ENCODE peak calls at places on chromosome 3, in six cellular contexts. F, T, S, R, W and H are unnamed samples.
A peak's percentile ranks its signal among the peaks of the same experiment; 100 is the strongest.

GRCh38 chr3:81558106-81558505 is 203.3 kb downstream of the GBE1 start:
- DNase-seq in F (no peak), T (no peak), S (no peak), R (no peak), W (no peak), H (no peak)

GRCh38 chr3:49625971-49626640 is 48.0 kb upstream of the APEH start:
- DNase-seq in F (no peak), T (peak; percentile 73), S (no peak), R (no peak), W (no peak), H (no peak)

GRCh38 chr3:5058463-5058862 is 63.6 kb upstream of the ARL8B start:
- DNase-seq in F (no peak), T (no peak), S (no peak), R (no peak), W (no peak), H (no peak)

GRCh38 chr3:20222274-20222673 is 36.3 kb upstream of the SGO1 start:
- DNase-seq in F (no peak), T (no peak), S (no peak), R (no peak), W (no peak), H (no peak)

GRCh38 chr3:111568355-111568754 is 26.4 kb downstream of the CD96 start:
- DNase-seq in F (no peak), T (no peak), S (no peak), R (no peak), W (no peak), H (no peak)

GRCh38 chr3:190491533-190492054 is 22.3 kb upstream of the IL1RAP start:
- DNase-seq in F (peak; percentile 38), T (no peak), S (no peak), R (peak; percentile 19), W (no peak), H (no peak)

GRCh38 chr3:37945803-37946530 is 44.6 kb upstream of the VILL start:
- DNase-seq in F (peak; percentile 67), T (no peak), S (no peak), R (no peak), W (no peak), H (no peak)

GRCh38 chr3:44016818-44017217 is 224.9 kb upstream of the TOPAZ1 start:
- DNase-seq in F (no peak), T (no peak), S (no peak), R (no peak), W (no peak), H (no peak)

GRCh38 chr3:27721717-27722564 is at the start of gene EOMES:
- DNase-seq in F (peak; percentile 64), T (no peak), S (peak; percentile 81), R (peak; percentile 51), W (no peak), H (no peak)

GRCh38 chr3:161273589-161274218 is 52.6 kb downstream of the NMD3 start:
- DNase-seq in F (no peak), T (no peak), S (peak; percentile 35), R (peak; percentile 30), W (no peak), H (no peak)

GRCh38 chr3:108202834-108203233 is 19.4 kb downstream of the IFT57 start:
- DNase-seq in F (no peak), T (no peak), S (no peak), R (no peak), W (no peak), H (no peak)

GRCh38 chr3:99783009-99783573 is 34.6 kb upstream of the CMSS1 start:
- DNase-seq in F (no peak), T (no peak), S (no peak), R (no peak), W (no peak), H (no peak)

GRCh38 chr3:148089171-148089570 is 608.5 kb upstream of the AGTR1 start:
- DNase-seq in F (no peak), T (no peak), S (no peak), R (no peak), W (no peak), H (no peak)

GRCh38 chr3:30611613-30612421 is 5.4 kb downstream of the TGFBR2 start:
- DNase-seq in F (no peak), T (no peak), S (no peak), R (no peak), W (no peak), H (no peak)

GRCh38 chr3:8777978-8778267 is 8.5 kb upstream of the OXTR start:
- DNase-seq in F (no peak), T (no peak), S (no peak), R (no peak), W (no peak), H (no peak)

GRCh38 chr3:43389388-43390254 is 103.3 kb downstream of the SNRK start:
- DNase-seq in F (peak; percentile 75), T (no peak), S (peak; percentile 73), R (no peak), W (peak; percentile 57), H (peak; percentile 80)

GRCh38 chr3:24033818-24034217 is 88.7 kb downstream of the NR1D2 start:
- DNase-seq in F (no peak), T (no peak), S (no peak), R (no peak), W (no peak), H (no peak)

GRCh38 chr3:183148056-183148455 is 14.5 kb downstream of the LAMP3 start:
- DNase-seq in F (no peak), T (no peak), S (no peak), R (no peak), W (no peak), H (no peak)

GRCh38 chr3:134378384-134378783 is 4.1 kb upstream of the AMOTL2 start:
- DNase-seq in F (peak; percentile 61), T (no peak), S (peak; percentile 13), R (no peak), W (peak; percentile 73), H (peak; percentile 56)

GRCh38 chr3:67401911-67402310 is 252.5 kb downstream of the SUCLG2 start:
- DNase-seq in F (no peak), T (no peak), S (no peak), R (no peak), W (peak; percentile 70), H (peak; percentile 66)

GRCh38 chr3:78976200-78976599 is 791.6 kb downstream of the ROBO1 start:
- DNase-seq in F (no peak), T (no peak), S (no peak), R (no peak), W (no peak), H (no peak)

GRCh38 chr3:16838561-16838960 is 46.2 kb upstream of the PLCL2 start:
- DNase-seq in F (peak; percentile 53), T (no peak), S (no peak), R (no peak), W (peak; percentile 92), H (peak; percentile 54)

GRCh38 chr3:43373588-43373935 is 87.2 kb downstream of the SNRK start:
- DNase-seq in F (no peak), T (no peak), S (no peak), R (no peak), W (no peak), H (no peak)

GRCh38 chr3:42133500-42134298 is 42.5 kb downstream of the TRAK1 start:
- DNase-seq in F (no peak), T (no peak), S (no peak), R (no peak), W (no peak), H (no peak)

GRCh38 chr3:13619661-13620230 is 70.8 kb downstream of the FBLN2 start:
- DNase-seq in F (no peak), T (no peak), S (no peak), R (no peak), W (no peak), H (no peak)

GRCh38 chr3:72082121-72082715 is 297.3 kb upstream of the PROK2 start:
- DNase-seq in F (no peak), T (no peak), S (no peak), R (no peak), W (no peak), H (no peak)

GRCh38 chr3:167671878-167672427 is 18.2 kb upstream of the WDR49 start:
- DNase-seq in F (no peak), T (no peak), S (no peak), R (no peak), W (no peak), H (no peak)

GRCh38 chr3:191244242-191244867 is 45.3 kb downstream of the OSTN start:
- DNase-seq in F (no peak), T (no peak), S (no peak), R (no peak), W (no peak), H (no peak)

GRCh38 chr3:15601399-15602145 is at the start of the genes BTD and HACL1:
- DNase-seq in F (peak; percentile 98), T (no peak), S (peak; percentile 99), R (no peak), W (peak; percentile 97), H (peak; percentile 95)

GRCh38 chr3:54126551-54126950 is 4.2 kb downstream of the CACNA2D3 start:
- DNase-seq in F (no peak), T (no peak), S (no peak), R (no peak), W (no peak), H (no peak)

GRCh38 chr3:122178711-122179110 is 4.8 kb upstream of the CASR start:
- DNase-seq in F (no peak), T (no peak), S (no peak), R (no peak), W (no peak), H (no peak)

GRCh38 chr3:5092018-5092417 is 30.1 kb upstream of the ARL8B start:
- DNase-seq in F (no peak), T (no peak), S (no peak), R (no peak), W (no peak), H (no peak)

GRCh38 chr3:24254649-24255048 is 240.0 kb downstream of the THRB start:
- DNase-seq in F (no peak), T (no peak), S (no peak), R (no peak), W (no peak), H (no peak)

GRCh38 chr3:44104668-44105321 is 136.9 kb upstream of the TOPAZ1 start:
- DNase-seq in F (no peak), T (no peak), S (no peak), R (no peak), W (no peak), H (peak; percentile 28)

GRCh38 chr3:171976526-171976925 is 62.9 kb upstream of the FNDC3B start:
- DNase-seq in F (no peak), T (no peak), S (no peak), R (no peak), W (no peak), H (no peak)

GRCh38 chr3:149626671-149627070 is 31.2 kb downstream of the WWTR1 start:
- DNase-seq in F (no peak), T (no peak), S (no peak), R (no peak), W (peak; percentile 59), H (no peak)

GRCh38 chr3:190566043-190566933 is 52.4 kb downstream of the IL1RAP start:
- DNase-seq in F (peak; percentile 81), T (peak; percentile 8), S (no peak), R (no peak), W (peak; percentile 78), H (peak; percentile 95)